ENCODE peak calls at places on chromosome 16, in nine cellular contexts. C is HFF-Myc; X is mesendoderm; V is activated CD4-positive, alpha-beta memory T cell treated with anti-CD3 and anti-CD28 coated beads for 36 hours; Z is fibroblast of villous mesenchyme; H is hippocampal formation; F is IMR-90; P is GM03348; U is tibial artery. I is an unnamed sample.

GRCh38 chr16:85777583-85778310 is 21.6 kb downstream of the EMC8 start:
- DNase-seq in P (no peak), X (no peak), V (no peak), H (no peak), Z (no peak), C (no peak), F (peak; percentile 58), U (no peak), I (peak; percentile 40)

GRCh38 chr16:50557046-50557445 is 8.8 kb downstream of the NKD1 start:
- DNase-seq in V (no peak), P (no peak), H (no peak), Z (peak; percentile 59), C (no peak), F (no peak), U (no peak), X (no peak), I (no peak)

GRCh38 chr16:1046271-1046955 is 26.1 kb upstream of the SSTR5 start:
- DNase-seq in U (no peak), X (no peak), P (no peak), V (no peak), F (no peak), C (no peak), Z (no peak), H (peak; percentile 90), I (no peak)

GRCh38 chr16:27242868-27243590 is 25.5 kb downstream of the NSMCE1 start:
- DNase-seq in V (peak; percentile 23), C (no peak), U (peak; percentile 82), P (peak; percentile 27), X (no peak), Z (peak; percentile 98), H (peak; percentile 20), F (peak; percentile 98), I (no peak)

GRCh38 chr16:73916839-73917594 is 379.6 kb upstream of the PSMD7 start:
- DNase-seq in Z (peak; percentile 2), H (no peak), C (no peak), U (no peak), V (no peak), F (no peak), P (no peak), X (no peak), I (no peak)

GRCh38 chr16:64830653-64831052 is 291.2 kb downstream of the CDH11 start:
- DNase-seq in C (no peak), U (no peak), V (no peak), P (peak; percentile 21), H (no peak), Z (peak; percentile 66), X (no peak), F (peak; percentile 87), I (no peak)

GRCh38 chr16:11254913-11255736 is 879 bp downstream of the SOCS1 start:
- DNase-seq in V (peak; percentile 65), X (no peak), P (peak; percentile 60), U (peak; percentile 74), H (no peak), Z (peak; percentile 53), C (no peak), F (peak; percentile 34), I (peak; percentile 25)

GRCh38 chr16:74742051-74742481 is 32.6 kb downstream of the FA2H start:
- DNase-seq in U (no peak), P (no peak), Z (peak; percentile 64), V (no peak), H (no peak), X (no peak), F (peak; percentile 43), C (no peak), I (no peak)

GRCh38 chr16:20410153-20410723 is 904 bp downstream of the ACSM5 start:
- DNase-seq in C (no peak), Z (no peak), H (no peak), X (no peak), V (no peak), F (no peak), U (no peak), P (no peak), I (no peak)

GRCh38 chr16:74871608-74872007 is 97.0 kb upstream of the FA2H start:
- DNase-seq in X (no peak), P (no peak), H (no peak), Z (no peak), U (no peak), C (no peak), F (no peak), V (no peak), I (no peak)

GRCh38 chr16:53465606-53466290 is 31.5 kb downstream of the RBL2 start:
- DNase-seq in Z (peak; percentile 81), P (peak; percentile 29), U (no peak), H (no peak), F (peak; percentile 80), V (no peak), X (no peak), C (peak; percentile 29), I (peak; percentile 56)

GRCh38 chr16:82627811-82628339 is 1.1 kb downstream of the CDH13 start:
- DNase-seq in H (no peak), F (peak; percentile 26), V (no peak), U (peak; percentile 70), P (peak; percentile 67), C (no peak), Z (no peak), X (no peak), I (no peak)

GRCh38 chr16:68719993-68720489 is 17.1 kb upstream of the CDH1 start:
- DNase-seq in U (no peak), P (no peak), V (peak; percentile 64), X (no peak), Z (no peak), H (no peak), F (no peak), C (no peak), I (no peak)

GRCh38 chr16:84562174-84562815 is 55.6 kb downstream of the COTL1 start:
- DNase-seq in X (no peak), H (no peak), C (no peak), U (no peak), Z (no peak), V (no peak), P (no peak), F (no peak), I (no peak)

GRCh38 chr16:57513371-57514102 is 22.8 kb downstream of the CCDC102A start:
- DNase-seq in U (no peak), P (no peak), H (no peak), F (no peak), V (no peak), C (no peak), X (no peak), Z (peak; percentile 48), I (no peak)

GRCh38 chr16:26963109-26963508 is 103.6 kb upstream of the C16orf82 start:
- DNase-seq in X (peak; percentile 77), V (peak; percentile 42), Z (peak; percentile 34), H (no peak), F (peak; percentile 36), C (no peak), P (peak; percentile 22), U (no peak), I (no peak)

GRCh38 chr16:85820604-85821372 is 21.3 kb downstream of the COX4I1 start:
- DNase-seq in V (no peak), U (no peak), F (no peak), P (no peak), Z (no peak), C (no peak), H (no peak), X (no peak), I (no peak)

GRCh38 chr16:82782715-82783251 is 156.0 kb downstream of the CDH13 start:
- DNase-seq in X (peak; percentile 53), P (no peak), V (no peak), Z (no peak), F (no peak), C (no peak), H (no peak), U (no peak), I (no peak)

GRCh38 chr16:48611329-48612137 is 1.6 kb upstream of the N4BP1 start:
- DNase-seq in C (no peak), Z (no peak), V (peak; percentile 93), F (no peak), U (no peak), P (no peak), X (peak; percentile 89), H (no peak), I (peak; percentile 42)

GRCh38 chr16:29899516-29900101 is at the start of gene SEZ6L2:
- DNase-seq in X (peak; percentile 99), C (peak; percentile 47), U (no peak), P (peak; percentile 77), V (peak; percentile 78), H (peak; percentile 61), Z (peak; percentile 93), F (peak; percentile 86), I (peak; percentile 96)